ENCODE peak calls at places on chromosomes 12 and 14, in five cellular contexts. One of them, this sample, is unnamed.
A peak's percentile ranks its signal among the peaks of the same experiment; 100 is the strongest.

GRCh38 chr14:85532981-85533820 is 3.3 kb downstream of the FLRT2 start:
- DNase-seq in dorsolateral prefrontal cortex: no peak
- DNase-seq in transverse colon: no peak
- DNase-seq in upper lobe of right lung: peak; percentile 66
- DNase-seq in fibroblast of the aortic adventitia: peak; percentile 92
- DNase-seq in this sample: peak; percentile 90

GRCh38 chr12:127389923-127390322 is 877.0 kb upstream of the TMEM132C start:
- DNase-seq in dorsolateral prefrontal cortex: no peak
- DNase-seq in transverse colon: no peak
- DNase-seq in upper lobe of right lung: no peak
- DNase-seq in fibroblast of the aortic adventitia: peak; percentile 87
- DNase-seq in this sample: peak; percentile 80

GRCh38 chr12:100058482-100059029 is 73.8 kb upstream of the ANKS1B start:
- DNase-seq in dorsolateral prefrontal cortex: no peak
- DNase-seq in transverse colon: no peak
- DNase-seq in upper lobe of right lung: no peak
- DNase-seq in fibroblast of the aortic adventitia: peak; percentile 92
- DNase-seq in this sample: peak; percentile 88

GRCh38 chr14:43143106-43143505 is 1364.0 kb downstream of the FSCB start:
- DNase-seq in dorsolateral prefrontal cortex: no peak
- DNase-seq in transverse colon: no peak
- DNase-seq in upper lobe of right lung: no peak
- DNase-seq in fibroblast of the aortic adventitia: no peak
- DNase-seq in this sample: no peak

GRCh38 chr12:89840162-89840922 is 131.7 kb upstream of the ATP2B1 start:
- DNase-seq in dorsolateral prefrontal cortex: no peak
- DNase-seq in transverse colon: no peak
- DNase-seq in upper lobe of right lung: no peak
- DNase-seq in fibroblast of the aortic adventitia: peak; percentile 39
- DNase-seq in this sample: peak; percentile 35

GRCh38 chr12:107372229-107372658 is 278.9 kb upstream of the CRY1 start:
- DNase-seq in dorsolateral prefrontal cortex: no peak
- DNase-seq in transverse colon: no peak
- DNase-seq in upper lobe of right lung: no peak
- DNase-seq in fibroblast of the aortic adventitia: peak; percentile 71
- DNase-seq in this sample: peak; percentile 74

GRCh38 chr12:82952946-82953345 is 266.2 kb downstream of the TMTC2 start:
- DNase-seq in dorsolateral prefrontal cortex: no peak
- DNase-seq in transverse colon: no peak
- DNase-seq in upper lobe of right lung: no peak
- DNase-seq in fibroblast of the aortic adventitia: no peak
- DNase-seq in this sample: no peak

GRCh38 chr12:11174022-11174421 is 3.0 kb downstream of the SMIM10L1 start:
- DNase-seq in dorsolateral prefrontal cortex: no peak
- DNase-seq in transverse colon: no peak
- DNase-seq in upper lobe of right lung: no peak
- DNase-seq in fibroblast of the aortic adventitia: peak; percentile 59
- DNase-seq in this sample: peak; percentile 59

GRCh38 chr14:99521176-99522024 is 40.2 kb downstream of the CCNK start:
- DNase-seq in dorsolateral prefrontal cortex: no peak
- DNase-seq in transverse colon: no peak
- DNase-seq in upper lobe of right lung: no peak
- DNase-seq in fibroblast of the aortic adventitia: no peak
- DNase-seq in this sample: no peak

GRCh38 chr14:34484726-34485125 is 22.7 kb upstream of the SPTSSA start:
- DNase-seq in dorsolateral prefrontal cortex: no peak
- DNase-seq in transverse colon: no peak
- DNase-seq in upper lobe of right lung: no peak
- DNase-seq in fibroblast of the aortic adventitia: no peak
- DNase-seq in this sample: no peak

GRCh38 chr12:120971299-120972180 is 6.8 kb upstream of the HNF1A start:
- DNase-seq in dorsolateral prefrontal cortex: peak; percentile 11
- DNase-seq in transverse colon: no peak
- DNase-seq in upper lobe of right lung: no peak
- DNase-seq in fibroblast of the aortic adventitia: peak; percentile 78
- DNase-seq in this sample: peak; percentile 79

GRCh38 chr14:99055816-99056215 is 216.2 kb downstream of the BCL11B start:
- DNase-seq in dorsolateral prefrontal cortex: no peak
- DNase-seq in transverse colon: peak; percentile 24
- DNase-seq in upper lobe of right lung: no peak
- DNase-seq in fibroblast of the aortic adventitia: no peak
- DNase-seq in this sample: no peak

GRCh38 chr12:125097427-125097826 is 32.2 kb downstream of the AACS start:
- DNase-seq in dorsolateral prefrontal cortex: no peak
- DNase-seq in transverse colon: no peak
- DNase-seq in upper lobe of right lung: no peak
- DNase-seq in fibroblast of the aortic adventitia: no peak
- DNase-seq in this sample: no peak

GRCh38 chr12:132046561-132046960 is 96.8 kb downstream of the EP400 start:
- DNase-seq in dorsolateral prefrontal cortex: no peak
- DNase-seq in transverse colon: no peak
- DNase-seq in upper lobe of right lung: no peak
- DNase-seq in fibroblast of the aortic adventitia: peak; percentile 89
- DNase-seq in this sample: peak; percentile 97

GRCh38 chr14:100777366-100778077 is 48.4 kb upstream of the MEG3 start:
- DNase-seq in dorsolateral prefrontal cortex: no peak
- DNase-seq in transverse colon: no peak
- DNase-seq in upper lobe of right lung: no peak
- DNase-seq in fibroblast of the aortic adventitia: no peak
- DNase-seq in this sample: no peak

GRCh38 chr12:106341086-106341879 is 16.3 kb upstream of the POLR3B start:
- DNase-seq in dorsolateral prefrontal cortex: no peak
- DNase-seq in transverse colon: no peak
- DNase-seq in upper lobe of right lung: no peak
- DNase-seq in fibroblast of the aortic adventitia: peak; percentile 72
- DNase-seq in this sample: no peak

GRCh38 chr12:49043856-49044258 is 16.7 kb downstream of the KMT2D start:
- DNase-seq in dorsolateral prefrontal cortex: no peak
- DNase-seq in transverse colon: peak; percentile 66
- DNase-seq in upper lobe of right lung: peak; percentile 84
- DNase-seq in fibroblast of the aortic adventitia: peak; percentile 50
- DNase-seq in this sample: peak; percentile 71

GRCh38 chr14:70254476-70254961 is 65.8 kb upstream of the SLC8A3 start:
- DNase-seq in dorsolateral prefrontal cortex: no peak
- DNase-seq in transverse colon: peak; percentile 80
- DNase-seq in upper lobe of right lung: peak; percentile 78
- DNase-seq in fibroblast of the aortic adventitia: no peak
- DNase-seq in this sample: peak; percentile 39

GRCh38 chr14:23119362-23120327 is 590 bp upstream of the CEBPE start:
- DNase-seq in dorsolateral prefrontal cortex: no peak
- DNase-seq in transverse colon: no peak
- DNase-seq in upper lobe of right lung: no peak
- DNase-seq in fibroblast of the aortic adventitia: no peak
- DNase-seq in this sample: no peak

GRCh38 chr12:569091-569676 is 94.1 kb downstream of the NINJ2 start:
- DNase-seq in dorsolateral prefrontal cortex: no peak
- DNase-seq in transverse colon: no peak
- DNase-seq in upper lobe of right lung: no peak
- DNase-seq in fibroblast of the aortic adventitia: no peak
- DNase-seq in this sample: no peak

GRCh38 chr12:32659908-32660440 is 19.1 kb upstream of the DNM1L start:
- DNase-seq in dorsolateral prefrontal cortex: no peak
- DNase-seq in transverse colon: no peak
- DNase-seq in upper lobe of right lung: no peak
- DNase-seq in fibroblast of the aortic adventitia: no peak
- DNase-seq in this sample: no peak

GRCh38 chr14:25048170-25049126 is 1.5 kb downstream of the STXBP6 start:
- DNase-seq in dorsolateral prefrontal cortex: no peak
- DNase-seq in transverse colon: peak; percentile 25
- DNase-seq in upper lobe of right lung: no peak
- DNase-seq in fibroblast of the aortic adventitia: peak; percentile 91
- DNase-seq in this sample: peak; percentile 79

GRCh38 chr12:129067482-129067881 is 214.2 kb downstream of the GLT1D1 start:
- DNase-seq in dorsolateral prefrontal cortex: no peak
- DNase-seq in transverse colon: no peak
- DNase-seq in upper lobe of right lung: no peak
- DNase-seq in fibroblast of the aortic adventitia: no peak
- DNase-seq in this sample: peak; percentile 2

GRCh38 chr12:94405378-94406116 is 54.1 kb downstream of the CEP83 start:
- DNase-seq in dorsolateral prefrontal cortex: no peak
- DNase-seq in transverse colon: no peak
- DNase-seq in upper lobe of right lung: no peak
- DNase-seq in fibroblast of the aortic adventitia: peak; percentile 34
- DNase-seq in this sample: peak; percentile 7

DNA sequence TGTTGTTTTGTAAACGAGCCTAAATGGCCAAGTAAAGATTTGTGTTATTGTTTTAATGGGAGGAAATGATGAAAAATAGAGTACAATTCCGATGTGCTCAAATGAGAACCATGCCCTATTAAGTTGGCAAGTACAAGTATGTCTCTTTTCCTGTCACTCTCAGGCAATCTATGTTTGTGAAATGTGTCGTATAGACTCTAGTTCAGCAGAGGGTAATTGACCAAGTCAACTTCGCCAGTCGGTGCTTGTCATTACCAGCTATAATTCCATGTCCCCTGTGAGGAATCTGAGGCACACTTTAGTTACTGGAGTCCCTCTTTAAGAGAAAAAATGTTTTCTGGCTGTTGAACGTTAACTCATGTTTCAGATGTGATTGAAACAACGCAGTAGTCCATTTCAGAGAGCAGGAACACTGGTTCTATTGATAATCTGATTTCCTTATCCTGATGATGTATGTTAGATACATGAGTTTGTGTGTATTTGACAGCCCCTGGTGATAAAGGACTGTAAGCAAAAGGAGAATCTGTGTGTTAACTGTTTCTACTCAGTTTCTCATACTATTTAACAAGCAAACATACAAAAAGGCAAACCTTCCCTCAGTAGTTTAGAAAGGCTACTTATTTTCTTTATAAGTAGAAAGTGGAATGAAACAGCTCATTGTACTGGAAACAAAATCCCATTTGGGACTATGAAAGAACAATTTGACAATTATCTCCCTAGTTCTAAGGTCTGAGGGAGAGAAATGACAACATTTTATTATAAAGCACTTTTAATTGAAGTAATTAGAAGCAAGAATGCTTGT is 161.2 kb upstream of the TRHDE start:
- DNase-seq in dorsolateral prefrontal cortex: no peak
- DNase-seq in transverse colon: no peak
- DNase-seq in upper lobe of right lung: no peak
- DNase-seq in fibroblast of the aortic adventitia: no peak
- DNase-seq in this sample: no peak
- H3K4me3 ChIP-seq in dorsolateral prefrontal cortex: no peak overlapping the region
- H3K4me3 ChIP-seq in transverse colon: no peak overlapping the region
- H3K4me3 ChIP-seq in upper lobe of right lung: no peak overlapping the region
- H3K4me3 ChIP-seq in fibroblast of the aortic adventitia: no peak overlapping the region
- H3K4me3 ChIP-seq in this sample: no peak overlapping the region

DNA sequence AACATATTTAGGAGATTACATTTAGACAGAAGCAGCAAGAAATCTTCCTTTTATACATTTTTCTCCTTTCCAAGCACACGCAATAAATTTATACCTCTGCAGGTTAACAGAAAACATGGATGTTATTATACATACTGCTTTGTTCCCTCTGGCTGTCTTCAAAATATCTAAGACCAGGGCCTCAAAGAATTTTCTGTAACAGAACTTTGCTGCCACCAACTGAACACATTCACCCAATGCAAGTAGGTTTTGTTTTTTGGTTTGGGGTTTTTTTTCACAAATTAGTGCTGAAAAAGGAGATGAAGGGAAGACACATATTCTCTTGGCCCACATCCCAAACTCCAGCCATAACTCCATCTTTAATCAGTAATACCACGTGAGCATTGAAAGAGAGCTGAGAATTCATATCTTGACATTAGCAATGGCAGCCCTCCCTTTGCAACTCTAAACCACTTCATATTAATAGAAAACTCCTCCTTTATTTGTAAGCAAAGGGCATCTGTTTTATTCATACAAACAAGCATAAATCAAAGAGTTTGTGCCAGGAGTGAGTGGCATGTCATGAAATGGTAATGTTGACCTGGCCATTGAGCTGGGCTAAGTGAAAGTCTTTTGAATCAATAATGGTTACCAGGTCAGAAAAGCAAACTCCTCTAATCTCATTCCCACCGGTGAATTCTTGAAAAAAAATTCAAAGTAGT is 150.8 kb upstream of the FSCB start:
- DNase-seq in dorsolateral prefrontal cortex: no peak
- DNase-seq in transverse colon: no peak
- DNase-seq in upper lobe of right lung: no peak
- DNase-seq in fibroblast of the aortic adventitia: peak; percentile 67
- DNase-seq in this sample: peak; percentile 1
- TF ChIP-seq CTCF in dorsolateral prefrontal cortex: no peak
- TF ChIP-seq CTCF in transverse colon: no peak
- TF ChIP-seq CTCF in upper lobe of right lung: peak; percentile 13
- TF ChIP-seq CTCF in fibroblast of the aortic adventitia: peak; percentile 51
- TF ChIP-seq CTCF in this sample: no peak

GRCh38 chr12:91810531-91810930 is 335.1 kb downstream of the BTG1 start:
- DNase-seq in dorsolateral prefrontal cortex: no peak
- DNase-seq in transverse colon: no peak
- DNase-seq in upper lobe of right lung: no peak
- DNase-seq in fibroblast of the aortic adventitia: no peak
- DNase-seq in this sample: no peak

GRCh38 chr12:91817512-91817911 is 328.1 kb downstream of the BTG1 start:
- DNase-seq in dorsolateral prefrontal cortex: no peak
- DNase-seq in transverse colon: no peak
- DNase-seq in upper lobe of right lung: no peak
- DNase-seq in fibroblast of the aortic adventitia: peak; percentile 64
- DNase-seq in this sample: peak; percentile 9

GRCh38 chr12:91813701-91814100 is 331.9 kb downstream of the BTG1 start:
- DNase-seq in dorsolateral prefrontal cortex: no peak
- DNase-seq in transverse colon: no peak
- DNase-seq in upper lobe of right lung: no peak
- DNase-seq in fibroblast of the aortic adventitia: peak; percentile 5
- DNase-seq in this sample: no peak

GRCh38 chr12:91810077-91810476 is 335.6 kb downstream of the BTG1 start:
- DNase-seq in dorsolateral prefrontal cortex: no peak
- DNase-seq in transverse colon: no peak
- DNase-seq in upper lobe of right lung: no peak
- DNase-seq in fibroblast of the aortic adventitia: no peak
- DNase-seq in this sample: no peak

DNA sequence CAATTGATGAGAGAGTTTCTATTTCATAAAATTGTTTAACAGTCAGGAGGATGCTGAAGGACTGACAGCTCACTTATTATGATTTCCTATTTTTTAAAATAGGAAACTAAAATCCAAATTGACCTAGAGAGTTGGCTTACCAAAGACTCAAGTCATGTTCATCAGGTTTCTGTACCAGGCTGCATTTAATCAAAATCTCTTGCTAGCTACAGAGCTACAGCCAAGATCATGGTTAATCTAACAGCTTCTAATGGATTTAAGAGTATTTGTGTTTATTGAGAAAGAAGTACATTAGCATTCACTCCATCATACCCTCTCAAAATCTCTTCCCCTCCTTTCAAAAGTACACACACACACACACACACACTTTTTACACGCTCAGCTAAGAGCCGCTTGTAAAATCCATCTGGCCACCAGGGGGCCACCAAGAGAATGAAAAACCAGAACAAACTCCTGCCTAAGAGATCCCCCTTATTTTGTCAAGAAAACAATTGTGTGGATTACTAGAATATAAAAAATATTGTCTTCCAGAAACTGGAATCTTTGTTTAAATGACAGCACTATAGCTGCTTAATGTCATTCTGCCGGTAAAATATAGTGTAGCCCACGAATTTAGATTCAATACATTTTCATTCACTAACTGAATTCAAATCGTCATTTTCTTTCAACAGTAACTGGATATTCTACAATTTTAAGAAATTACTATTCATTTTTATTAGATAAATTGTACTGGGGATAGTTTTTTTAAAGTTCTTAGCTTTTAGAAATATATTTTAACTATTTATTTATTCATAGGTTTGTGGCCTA is 334.0 kb downstream of the BTG1 start:
- DNase-seq in dorsolateral prefrontal cortex: peak; percentile 78
- DNase-seq in transverse colon: peak; percentile 79
- DNase-seq in upper lobe of right lung: peak; percentile 75
- DNase-seq in fibroblast of the aortic adventitia: peak; percentile 78
- DNase-seq in this sample: peak; percentile 79
- H3K4me3 ChIP-seq in dorsolateral prefrontal cortex: no peak overlapping the region
- H3K4me3 ChIP-seq in transverse colon: no peak overlapping the region
- H3K4me3 ChIP-seq in upper lobe of right lung: no peak overlapping the region
- H3K4me3 ChIP-seq in fibroblast of the aortic adventitia: no peak overlapping the region
- H3K4me3 ChIP-seq in this sample: no peak overlapping the region

GRCh38 chr12:122946690-122947271 is 19.5 kb downstream of the ABCB9 start:
- DNase-seq in dorsolateral prefrontal cortex: no peak
- DNase-seq in transverse colon: peak; percentile 88
- DNase-seq in upper lobe of right lung: peak; percentile 91
- DNase-seq in fibroblast of the aortic adventitia: peak; percentile 99
- DNase-seq in this sample: peak; percentile 99
- TF ChIP-seq CTCF in dorsolateral prefrontal cortex: no peak
- TF ChIP-seq CTCF in transverse colon: peak; percentile 47
- TF ChIP-seq CTCF in upper lobe of right lung: peak; percentile 36
- TF ChIP-seq CTCF in fibroblast of the aortic adventitia: peak; percentile 61
- TF ChIP-seq CTCF in this sample: peak; percentile 63

This sample was measured in choroid plexus epithelial cell.